ENCODE peak calls at places on chromosome 1, in ten cellular contexts. N, J, B, Z, O, L, F, X, M and H are unnamed samples.

GRCh38 chr1:233613252-233614172 is at the start of gene KCNK1:
- DNase-seq in N (peak), J (peak), B (peak), Z (peak), O (no peak), L (peak), F (peak), X (peak), M (peak), H (peak)

GRCh38 chr1:154418062-154418897 is 13.1 kb downstream of the IL6R start:
- DNase-seq in N (no peak), J (no peak), B (peak), Z (peak), O (no peak), L (no peak), F (no peak), X (no peak), M (no peak), H (no peak)

GRCh38 chr1:220511183-220511582 is 16.8 kb upstream of the MARK1 start:
- DNase-seq in N (no peak), J (no peak), B (no peak), Z (no peak), O (no peak), L (no peak), F (no peak), X (no peak), M (no peak), H (no peak)

GRCh38 chr1:166612886-166613285 is 226.4 kb upstream of the POGK start:
- DNase-seq in N (no peak), J (no peak), B (no peak), Z (no peak), O (no peak), L (no peak), F (no peak), X (no peak), M (no peak), H (no peak)

GRCh38 chr1:235758931-235759330 is 107.8 kb downstream of the LYST start:
- DNase-seq in N (no peak), J (no peak), B (no peak), Z (no peak), O (no peak), L (no peak), F (no peak), X (no peak), M (no peak), H (no peak)

GRCh38 chr1:2314297-2314802 is 77.0 kb downstream of the MORN1 start:
- DNase-seq in N (peak), J (peak), B (no peak), Z (no peak), O (no peak), L (peak), F (peak), X (peak), M (peak), H (no peak)

GRCh38 chr1:26321315-26322041 is 3.7 kb downstream of the CD52 start:
- DNase-seq in N (peak), J (peak), B (peak), Z (peak), O (peak), L (peak), F (peak), X (peak), M (peak), H (peak)

GRCh38 chr1:234943801-234944402 is 184.7 kb downstream of the TOMM20 start:
- DNase-seq in N (no peak), J (no peak), B (no peak), Z (no peak), O (no peak), L (no peak), F (no peak), X (no peak), M (no peak), H (no peak)

GRCh38 chr1:36351222-36351977 is 28.0 kb upstream of the EVA1B start:
- DNase-seq in N (peak), J (peak), B (no peak), Z (peak), O (no peak), L (peak), F (no peak), X (no peak), M (no peak), H (no peak)

GRCh38 chr1:237316352-237316751 is 274.4 kb downstream of the RYR2 start:
- DNase-seq in N (no peak), J (no peak), B (no peak), Z (no peak), O (no peak), L (no peak), F (no peak), X (no peak), M (no peak), H (no peak)

GRCh38 chr1:245751111-245751510 is 596.3 kb downstream of the KIF26B start:
- DNase-seq in N (no peak), J (peak), B (no peak), Z (no peak), O (peak), L (no peak), F (no peak), X (no peak), M (no peak), H (no peak)

GRCh38 chr1:33312413-33312749 is 8.5 kb downstream of the A3GALT2 start:
- DNase-seq in N (no peak), J (no peak), B (no peak), Z (no peak), O (no peak), L (no peak), F (no peak), X (no peak), M (no peak), H (no peak)

GRCh38 chr1:111729271-111729921 is 9.8 kb downstream of the INKA2 start:
- DNase-seq in N (no peak), J (no peak), B (no peak), Z (no peak), O (no peak), L (peak), F (peak), X (no peak), M (peak), H (no peak)

GRCh38 chr1:8903410-8903809 is 24.9 kb upstream of the ENO1 start:
- DNase-seq in N (no peak), J (peak), B (no peak), Z (no peak), O (no peak), L (no peak), F (no peak), X (no peak), M (no peak), H (no peak)

GRCh38 chr1:236421022-236421421 is 26.9 kb downstream of the EDARADD start:
- DNase-seq in N (no peak), J (peak), B (no peak), Z (no peak), O (no peak), L (no peak), F (no peak), X (no peak), M (no peak), H (no peak)

GRCh38 chr1:210400043-210400840 is 71.5 kb downstream of the HHAT start:
- DNase-seq in N (peak), J (peak), B (peak), Z (peak), O (peak), L (peak), F (peak), X (peak), M (peak), H (peak)

DNA sequence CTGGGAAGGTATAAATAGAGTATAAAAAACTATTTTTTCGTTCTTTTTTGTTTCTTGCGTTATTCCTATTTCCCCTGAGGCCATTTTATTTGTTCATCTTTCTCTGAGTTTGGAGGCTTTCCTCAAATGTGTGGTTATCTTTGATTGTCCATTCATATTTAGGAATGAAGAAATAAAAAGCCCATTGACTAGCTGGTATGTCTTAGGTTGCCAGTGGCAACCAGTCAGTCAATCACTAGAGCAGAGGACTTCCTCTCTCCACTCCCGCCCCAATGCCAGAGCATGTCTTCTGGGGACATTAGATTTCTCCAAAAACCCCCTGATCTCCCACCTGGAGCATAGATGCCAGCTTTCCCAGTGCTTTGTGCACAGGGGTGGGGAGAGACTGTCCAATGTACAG is 20.7 kb upstream of the FOXE3 start:
- DNase-seq in N (no peak), J (no peak), B (no peak), Z (no peak), O (no peak), L (no peak), F (no peak), X (no peak), M (no peak), H (no peak)
- TF ChIP-seq CTCF in N (no peak), J (no peak), B (no peak), Z (no peak), O (no peak), L (no peak), F (no peak), X (no peak), M (no peak), H (no peak)

DNA sequence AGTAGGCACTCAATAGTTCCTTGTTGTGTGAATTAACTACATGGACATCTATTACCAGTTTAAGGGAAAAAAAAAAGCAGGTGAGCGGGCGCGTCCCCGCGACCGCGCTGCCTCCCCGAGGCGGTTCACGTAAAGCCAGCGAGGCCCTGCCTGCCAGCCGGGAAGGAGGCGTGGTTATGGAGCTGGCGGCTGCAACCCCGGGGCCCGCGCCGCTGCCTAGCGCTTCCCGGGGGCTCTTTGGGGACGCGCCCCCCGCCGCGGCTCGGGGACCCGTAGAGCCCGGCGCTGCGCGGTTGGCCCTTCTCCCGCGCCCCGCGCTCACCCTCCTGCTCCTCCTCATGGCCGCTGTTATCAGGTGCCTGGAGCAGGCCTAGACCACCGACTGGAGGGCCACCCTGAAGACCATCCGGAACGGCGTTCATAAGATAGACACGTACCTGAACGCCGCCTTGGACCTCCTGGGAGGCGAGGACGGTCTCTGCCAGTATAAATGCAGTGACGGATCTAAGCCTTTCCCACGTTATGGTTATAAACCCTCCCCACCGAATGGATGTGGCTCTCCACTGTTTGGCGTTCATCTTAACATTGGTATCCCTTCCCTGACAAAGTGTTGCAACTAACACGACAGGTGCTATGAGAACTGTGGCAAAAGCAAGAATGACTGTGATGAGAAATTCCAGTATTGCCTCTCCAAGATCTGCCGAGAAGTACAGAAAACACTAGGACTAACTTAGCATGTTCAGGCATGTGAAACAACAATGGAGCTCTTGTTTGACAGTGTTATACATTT is 2.6 kb upstream of the CC2D1B start:
- DNase-seq in N (no peak), J (peak), B (no peak), Z (peak), O (no peak), L (peak), F (peak), X (peak), M (peak), H (peak)
- TF ChIP-seq CTCF in N (peak), J (peak), B (no peak), Z (peak), O (peak), L (peak), F (no peak), X (no peak), M (no peak), H (no peak)

GRCh38 chr1:197327776-197328364 is 59.8 kb downstream of the CRB1 start:
- DNase-seq in N (no peak), J (peak), B (no peak), Z (no peak), O (no peak), L (peak), F (no peak), X (no peak), M (no peak), H (no peak)
- TF ChIP-seq CTCF in N (peak), J (peak), B (no peak), Z (peak), O (peak), L (peak), F (peak), X (peak), M (peak), H (no peak)

GRCh38 chr1:68281946-68282615 is 49.8 kb upstream of the WLS start:
- DNase-seq in N (no peak), J (no peak), B (no peak), Z (peak), O (no peak), L (no peak), F (no peak), X (no peak), M (no peak), H (no peak)
- TF ChIP-seq CTCF in N (no peak), J (no peak), B (no peak), Z (peak), O (no peak), L (no peak), F (no peak), X (no peak), M (no peak), H (no peak)

DNA sequence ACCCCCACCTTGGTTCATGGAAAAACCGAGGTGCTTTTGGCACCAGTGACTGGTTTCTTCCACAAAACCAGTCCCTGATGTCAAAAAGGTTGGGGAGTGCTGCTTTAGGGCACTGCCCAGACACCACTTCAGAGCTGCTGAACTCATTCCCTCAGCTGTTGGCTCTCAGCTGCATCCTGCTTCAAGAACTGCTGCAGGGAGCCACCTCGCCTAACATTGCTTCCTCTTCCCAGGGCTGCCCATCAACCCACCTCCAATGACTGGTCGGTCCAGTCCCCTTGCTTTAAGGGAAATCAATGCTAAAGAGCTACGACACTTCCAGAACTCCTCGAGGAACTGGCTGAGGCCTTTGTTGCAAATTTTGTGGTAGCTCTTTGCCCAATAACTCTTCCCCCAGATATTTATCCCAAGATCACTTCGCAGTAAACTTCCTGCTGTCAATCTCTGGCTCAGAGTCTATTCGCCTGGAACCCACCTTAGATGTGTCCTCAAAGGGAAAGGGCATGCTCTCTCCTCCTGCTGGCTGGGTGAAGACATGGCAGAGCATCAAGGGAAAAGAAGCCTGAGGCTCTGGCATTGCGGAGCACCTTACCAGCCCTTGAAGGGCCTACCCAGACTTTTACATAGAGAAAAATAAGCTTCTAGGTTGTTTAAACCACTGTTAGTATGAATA is 29.0 kb downstream of the C1orf52 start:
- DNase-seq in N (no peak), J (no peak), B (no peak), Z (peak), O (no peak), L (peak), F (no peak), X (peak), M (no peak), H (no peak)
- TF ChIP-seq CTCF in N (peak), J (peak), B (no peak), Z (peak), O (peak), L (peak), F (no peak), X (no peak), M (peak), H (no peak)

DNA sequence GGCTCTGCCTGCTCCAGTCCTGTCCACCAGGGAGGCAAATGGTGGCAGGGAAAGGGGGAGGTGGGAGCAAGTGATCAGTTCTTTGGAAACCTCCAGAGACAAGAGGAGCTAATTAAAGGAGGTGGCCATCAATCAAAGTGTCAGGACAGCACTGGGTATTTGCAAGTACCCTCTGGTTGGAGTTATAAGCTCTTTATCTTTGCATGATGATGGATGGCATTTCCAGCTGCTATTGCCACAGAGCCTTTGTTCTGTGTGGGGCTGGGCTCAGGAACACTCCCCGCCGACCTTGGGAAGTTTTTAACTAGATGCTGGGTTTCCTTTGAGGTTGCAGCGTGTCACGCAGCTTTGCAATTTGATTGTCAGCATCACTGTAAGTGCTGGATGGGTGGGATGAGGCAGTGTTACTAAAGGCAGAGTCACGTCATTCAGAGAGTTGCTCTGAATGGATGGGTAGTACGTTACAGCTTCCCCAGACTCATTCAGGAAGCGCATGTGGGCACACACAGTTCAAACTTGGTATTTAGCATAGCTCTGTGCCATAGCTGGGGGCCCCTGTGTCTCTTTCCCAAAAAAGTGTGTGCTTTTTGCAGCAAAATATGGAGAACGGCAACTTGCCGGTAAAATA is 68.9 kb downstream of the CNIH3 start:
- DNase-seq in N (no peak), J (no peak), B (no peak), Z (no peak), O (no peak), L (no peak), F (no peak), X (no peak), M (no peak), H (no peak)
- TF ChIP-seq CTCF in N (no peak), J (no peak), B (no peak), Z (no peak), O (no peak), L (no peak), F (no peak), X (no peak), M (no peak), H (no peak)

GRCh38 chr1:108708726-108709660 is 3.7 kb upstream of the FNDC7 start:
- DNase-seq in N (no peak), J (no peak), B (no peak), Z (no peak), O (no peak), L (peak), F (no peak), X (no peak), M (no peak), H (peak)
- TF ChIP-seq CTCF in N (peak), J (peak), B (no peak), Z (peak), O (no peak), L (peak), F (no peak), X (no peak), M (no peak), H (peak)

GRCh38 chr1:29506678-29507225 is 270.4 kb downstream of the PTPRU start:
- DNase-seq in N (no peak), J (no peak), B (no peak), Z (no peak), O (no peak), L (no peak), F (peak), X (no peak), M (no peak), H (no peak)

GRCh38 chr1:29503441-29503840 is 267.1 kb downstream of the PTPRU start:
- DNase-seq in N (no peak), J (no peak), B (no peak), Z (no peak), O (no peak), L (no peak), F (no peak), X (no peak), M (no peak), H (no peak)

GRCh38 chr1:29504266-29504665 is 267.9 kb downstream of the PTPRU start:
- DNase-seq in N (no peak), J (peak), B (no peak), Z (no peak), O (no peak), L (no peak), F (no peak), X (no peak), M (no peak), H (no peak)

GRCh38 chr1:29505537-29506220 is 269.4 kb downstream of the PTPRU start:
- DNase-seq in N (no peak), J (no peak), B (no peak), Z (no peak), O (no peak), L (no peak), F (no peak), X (no peak), M (no peak), H (no peak)

GRCh38 chr1:29504709-29505410 is 268.5 kb downstream of the PTPRU start:
- DNase-seq in N (no peak), J (no peak), B (no peak), Z (no peak), O (no peak), L (no peak), F (no peak), X (no peak), M (no peak), H (no peak)
- TF ChIP-seq CTCF in N (no peak), J (no peak), B (no peak), Z (no peak), O (no peak), L (no peak), F (no peak), X (no peak), M (no peak), H (no peak)